ENCODE peak calls at places on chromosome 19, in four cellular contexts. G, K, Q and P are unnamed samples.

GRCh38 chr19:2385053-2385721 is 25.1 kb downstream of the TMPRSS9 start:
- DNase-seq in K (peak), Q (no peak), G (peak), P (peak)

GRCh38 chr19:58091251-58091995 is 6.6 kb downstream of the ZSCAN18 start:
- DNase-seq in G (no peak), K (no peak), Q (no peak), P (no peak)

GRCh38 chr19:2494447-2495129 is 18.7 kb downstream of the GADD45B start:
- DNase-seq in K (peak), Q (peak), G (no peak), P (no peak)

GRCh38 chr19:47110521-47111080 is 3.0 kb downstream of the ZC3H4 start:
- DNase-seq in G (no peak), Q (no peak), K (no peak), P (no peak)

GRCh38 chr19:3672993-3673392 is 27.3 kb downstream of the PIP5K1C start:
- DNase-seq in Q (no peak), G (no peak), K (no peak), P (no peak)

GRCh38 chr19:52946322-52947310 is 16.1 kb downstream of the ZNF816 start:
- DNase-seq in G (no peak), K (peak), Q (no peak), P (no peak)

GRCh38 chr19:20423381-20424207 is 142.0 kb downstream of the ZNF737 start:
- DNase-seq in Q (peak), G (peak), K (no peak), P (no peak)

GRCh38 chr19:4524808-4525562 is 6.7 kb upstream of the PLIN4 start:
- DNase-seq in G (no peak), Q (no peak), K (peak), P (no peak)

GRCh38 chr19:17282488-17283256 is 971 bp downstream of the ANKLE1 start:
- DNase-seq in Q (peak), K (peak), G (peak), P (peak)

GRCh38 chr19:45954132-45954531 is 19.5 kb downstream of the NOVA2 start:
- DNase-seq in G (no peak), Q (peak), K (no peak), P (no peak)

GRCh38 chr19:1315470-1316166 is 29.9 kb downstream of the EFNA2 start:
- DNase-seq in Q (peak), K (peak), G (no peak), P (no peak)

GRCh38 chr19:1762243-1763140 is 9.2 kb downstream of the ONECUT3 start:
- DNase-seq in G (no peak), Q (no peak), K (no peak), P (no peak)

GRCh38 chr19:2164020-2164988 is 571 bp downstream of the DOT1L start:
- DNase-seq in K (peak), Q (no peak), G (no peak), P (no peak)